ENCODE peak calls at places on chromosomes 5 and 9, in nine cellular contexts. X, G, J, D, O, S, Q, I and B are unnamed samples.
A peak's percentile ranks its signal among the peaks of the same experiment; 100 is the strongest.

GRCh38 chr5:173297813-173298212 is 30.4 kb downstream of the STC2 start:
- DNase-seq in X (no peak), G (no peak), J (no peak), D (no peak), O (no peak), S (no peak), Q (no peak), I (no peak), B (no peak)

GRCh38 chr5:134784946-134785620 is 26.5 kb downstream of the DDX46 start:
- DNase-seq in X (no peak), G (peak; percentile 71), J (no peak), D (no peak), O (no peak), S (no peak), Q (no peak), I (no peak), B (no peak)

GRCh38 chr5:168613396-168613795 is 34.2 kb upstream of the PANK3 start:
- DNase-seq in X (no peak), G (no peak), J (no peak), D (no peak), O (no peak), S (no peak), Q (no peak), I (no peak), B (no peak)

GRCh38 chr9:108047264-108047663 is 557.7 kb upstream of the KLF4 start:
- DNase-seq in X (no peak), G (peak; percentile 32), J (no peak), D (no peak), O (peak; percentile 43), S (no peak), Q (no peak), I (no peak), B (no peak)

GRCh38 chr5:1112596-1113331 is 901 bp upstream of the SLC12A7 start:
- DNase-seq in X (no peak), G (no peak), J (no peak), D (no peak), O (peak; percentile 98), S (no peak), Q (no peak), I (no peak), B (no peak)

GRCh38 chr9:134818591-134818990 is 62.0 kb upstream of the FCN2 start:
- DNase-seq in X (no peak), G (no peak), J (no peak), D (no peak), O (no peak), S (no peak), Q (no peak), I (no peak), B (no peak)

GRCh38 chr9:114592356-114592755 is 4.8 kb downstream of the ATP6V1G1 start:
- DNase-seq in X (no peak), G (peak; percentile 60), J (no peak), D (no peak), O (peak; percentile 2), S (no peak), Q (no peak), I (no peak), B (no peak)

GRCh38 chr5:169404223-169404622 is 103.3 kb upstream of the SLIT3 start:
- DNase-seq in X (no peak), G (no peak), J (no peak), D (no peak), O (no peak), S (no peak), Q (no peak), I (no peak), B (no peak)